ENCODE peak calls at places on chromosomes 6 and 20, in five cellular contexts. A, P, U, V and N are unnamed samples.

GRCh38 chr6:130708338-130708737 is 118.9 kb upstream of the SMLR1 start:
- DNase-seq in A (no peak), V (no peak), U (no peak), P (peak; percentile 80), N (no peak)

GRCh38 chr20:19934792-19935491 is 82.2 kb upstream of the NAA20 start:
- DNase-seq in P (no peak), U (no peak), V (no peak), A (no peak), N (no peak)

GRCh38 chr6:25229671-25230321 is 49.4 kb upstream of the CARMIL1 start:
- DNase-seq in U (peak; percentile 70), A (peak; percentile 73), V (peak; percentile 73), P (peak; percentile 87), N (peak; percentile 73)

GRCh38 chr6:148501178-148501590 is 158.5 kb downstream of the SASH1 start:
- DNase-seq in U (peak; percentile 92), V (peak; percentile 99), P (peak; percentile 97), A (peak; percentile 100), N (peak; percentile 97)

GRCh38 chr6:144334150-144334708 is 49.1 kb downstream of the UTRN start:
- DNase-seq in P (no peak), V (no peak), U (no peak), A (no peak), N (no peak)

GRCh38 chr6:170185175-170185970 is 105.5 kb downstream of the DLL1 start:
- DNase-seq in P (no peak), V (no peak), U (no peak), A (no peak), N (no peak)

GRCh38 chr6:89605861-89606260 is 32.7 kb downstream of the LYRM2 start:
- DNase-seq in U (no peak), A (no peak), P (no peak), V (no peak), N (no peak)

GRCh38 chr6:5081955-5082354 is 3.2 kb upstream of the PPP1R3G start:
- DNase-seq in V (peak; percentile 52), A (peak; percentile 38), P (no peak), U (no peak), N (no peak)

GRCh38 chr6:26554669-26555504 is 16.7 kb downstream of the HMGN4 start:
- DNase-seq in V (peak; percentile 69), P (peak; percentile 64), A (peak; percentile 73), U (peak; percentile 67), N (peak; percentile 90)

GRCh38 chr6:17867880-17868279 is 119.6 kb downstream of the KIF13A start:
- DNase-seq in A (peak; percentile 74), U (peak; percentile 73), V (peak; percentile 76), P (peak; percentile 83), N (peak; percentile 69)

GRCh38 chr6:16712250-16712930 is 48.9 kb downstream of the ATXN1 start:
- DNase-seq in A (peak; percentile 25), P (peak; percentile 45), V (no peak), U (no peak), N (no peak)

GRCh38 chr20:62177307-62177706 is 5.5 kb upstream of the MTG2 start:
- DNase-seq in U (no peak), A (no peak), P (no peak), V (no peak), N (no peak)

GRCh38 chr20:7841967-7842301 is 98.3 kb downstream of the HAO1 start:
- DNase-seq in A (peak; percentile 94), V (peak; percentile 92), P (peak; percentile 76), U (peak; percentile 85), N (peak; percentile 96)

GRCh38 chr6:158519354-158519753 is 40.5 kb upstream of the TMEM181 start:
- DNase-seq in A (no peak), P (no peak), V (no peak), U (no peak), N (no peak)

GRCh38 chr6:108581932-108582500 is 21.3 kb downstream of the FOXO3 start:
- DNase-seq in V (peak; percentile 52), U (no peak), A (peak; percentile 49), P (peak; percentile 71), N (peak; percentile 62)

GRCh38 chr20:6750438-6750837 is 17.0 kb upstream of the BMP2 start:
- DNase-seq in A (no peak), U (no peak), V (no peak), P (no peak), N (no peak)

GRCh38 chr6:142223938-142224337 is 76.9 kb downstream of the VTA1 start:
- DNase-seq in U (no peak), P (no peak), V (no peak), A (no peak), N (no peak)

DNA sequence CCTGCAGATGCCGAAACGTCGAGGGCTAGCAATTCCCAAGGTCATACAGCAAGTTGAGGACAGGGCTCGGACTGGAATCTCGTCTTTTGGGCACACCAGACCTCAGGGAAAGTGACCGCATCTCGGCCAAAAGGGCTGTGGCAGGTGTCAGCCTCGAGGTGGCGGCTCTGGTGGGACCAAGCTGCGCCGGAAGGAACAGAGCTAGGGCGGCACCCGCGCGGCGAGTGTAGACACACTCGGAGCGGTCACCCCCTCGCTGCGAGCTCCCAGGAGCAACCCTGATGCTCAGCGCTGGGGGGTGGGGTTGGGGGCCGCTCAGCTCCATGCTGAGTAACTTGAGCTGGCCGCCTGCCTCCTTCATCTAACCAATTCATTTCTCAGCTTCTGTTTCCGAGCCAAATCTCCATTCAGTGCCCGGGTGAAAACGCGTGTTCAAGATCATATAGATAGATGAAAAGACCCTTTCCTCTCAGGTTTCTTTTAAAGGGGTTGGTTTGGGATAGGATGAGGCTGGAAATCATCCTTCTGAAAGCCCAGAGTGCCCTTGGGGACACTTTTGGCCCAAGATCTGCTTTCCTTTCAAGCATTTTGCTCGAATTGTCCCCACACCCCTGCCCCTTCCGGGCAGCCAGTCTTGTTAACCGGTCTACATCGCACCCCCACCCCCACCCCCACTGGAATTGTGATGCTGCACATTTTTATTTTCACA is 2.3 kb upstream of the TUBB2B start:
- DNase-seq in P (no peak), V (peak; percentile 16), A (no peak), U (no peak), N (no peak)
- H3K4me3 ChIP-seq in P (no peak overlapping the region), V (no peak overlapping the region), A (no peak overlapping the region), U (no peak overlapping the region), N (no peak overlapping the region)

GRCh38 chr6:31179042-31179386 is 8.5 kb upstream of the POU5F1 start:
- DNase-seq in A (no peak), V (no peak), U (no peak), P (no peak), N (no peak)
- H3K4me3 ChIP-seq in A (no peak overlapping the region), V (no peak overlapping the region), U (no peak overlapping the region), P (no peak overlapping the region), N (no peak overlapping the region)

GRCh38 chr20:44966030-44966961 is at the start of gene STK4:
- DNase-seq in V (peak; percentile 97), U (peak; percentile 88), A (peak; percentile 83), P (peak; percentile 92), N (peak; percentile 93)

GRCh38 chr20:44970243-44970757 is 4.0 kb downstream of the STK4 start:
- DNase-seq in A (no peak), V (no peak), U (peak; percentile 9), P (no peak), N (no peak)

GRCh38 chr20:44967207-44967807 is 995 bp downstream of the STK4 start:
- DNase-seq in V (peak; percentile 51), A (peak; percentile 35), U (no peak), P (peak; percentile 24), N (no peak)

GRCh38 chr20:44973053-44973452 is 6.7 kb downstream of the STK4 start:
- DNase-seq in V (peak; percentile 44), P (peak; percentile 92), A (no peak), U (no peak), N (peak; percentile 60)

DNA sequence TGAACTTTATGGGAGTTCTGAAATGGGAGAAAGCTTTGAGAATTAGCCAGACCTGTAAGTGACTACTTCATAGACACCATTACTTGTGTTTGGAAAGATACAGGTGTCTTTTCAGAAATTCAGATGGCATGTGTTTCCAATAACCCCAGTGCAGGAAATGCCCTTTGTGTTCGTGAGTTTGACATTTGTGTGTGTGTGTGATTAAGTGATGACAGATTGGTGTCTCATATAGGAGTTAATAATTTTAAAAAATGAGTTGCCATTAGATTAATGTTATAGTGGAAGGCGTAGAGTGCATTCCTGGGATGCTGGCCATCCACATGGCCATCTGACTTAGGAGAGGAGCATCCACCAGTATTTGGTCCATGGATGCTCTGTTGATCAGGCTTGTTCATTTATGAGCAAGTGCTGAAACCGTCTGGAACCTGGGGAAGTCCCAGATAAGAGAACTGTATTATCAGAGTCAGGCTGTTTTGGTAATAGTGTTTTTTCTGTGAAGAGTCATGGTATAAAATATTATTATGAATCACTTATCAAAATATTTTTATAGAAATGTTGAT is 3.1 kb downstream of the STK4 start:
- DNase-seq in U (no peak), P (no peak), V (no peak), A (peak; percentile 11), N (no peak)
- H3K4me3 ChIP-seq in U (no peak overlapping the region), P (no peak overlapping the region), V (no peak overlapping the region), A (no peak overlapping the region), N (no peak overlapping the region)

DNA sequence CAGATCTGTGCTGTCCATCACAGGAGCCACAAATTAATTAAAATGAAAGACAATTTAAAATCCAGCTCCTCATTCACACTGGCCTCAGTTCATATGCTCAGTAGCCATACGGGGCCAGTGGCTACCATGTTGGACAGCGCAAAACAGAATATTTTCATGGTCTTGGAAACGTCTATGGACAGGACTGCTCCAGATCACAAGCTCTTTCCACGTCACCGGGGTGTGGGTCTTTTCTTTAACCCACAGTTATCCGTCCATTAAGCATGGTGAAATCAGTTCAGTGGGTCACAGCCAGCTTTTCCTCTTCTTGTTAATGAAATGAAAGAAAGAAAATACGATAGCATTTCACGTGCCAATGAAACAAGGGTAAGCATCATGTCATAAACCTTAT is 24.1 kb downstream of the GFOD1 start:
- DNase-seq in V (no peak), U (peak; percentile 59), A (no peak), P (peak; percentile 47), N (no peak)
- H3K4me3 ChIP-seq in V (no peak overlapping the region), U (no peak overlapping the region), A (no peak overlapping the region), P (no peak overlapping the region), N (no peak overlapping the region)

GRCh38 chr20:3119044-3119443 is 34.5 kb upstream of the AVP start:
- DNase-seq in V (peak; percentile 18), P (no peak), U (no peak), A (no peak), N (no peak)
- H3K4me3 ChIP-seq in V (no peak overlapping the region), P (no peak overlapping the region), U (no peak overlapping the region), A (no peak overlapping the region), N (no peak overlapping the region)

DNA sequence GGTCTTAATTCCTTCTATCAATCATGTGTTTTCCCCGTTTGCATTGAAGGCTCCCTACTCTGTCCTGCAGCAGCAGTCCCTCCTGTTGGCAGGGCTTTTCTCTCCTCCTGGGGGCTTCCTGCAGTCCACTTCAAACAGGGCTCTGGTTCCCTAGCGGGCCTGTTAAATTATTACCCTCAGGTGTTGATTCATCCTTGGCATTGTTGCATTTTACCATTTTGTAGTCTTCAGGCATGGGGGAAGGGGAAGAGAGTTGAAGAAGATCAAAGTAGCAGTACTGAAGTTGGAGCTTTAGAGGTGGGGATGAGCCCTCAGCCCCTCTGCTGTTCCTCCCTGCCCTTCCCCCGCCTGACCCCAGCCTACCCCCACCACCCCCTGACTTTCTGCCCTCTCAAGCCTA is 169.5 kb downstream of the EYA4 start:
- DNase-seq in A (no peak), V (no peak), U (no peak), P (no peak), N (no peak)
- H3K4me3 ChIP-seq in A (no peak overlapping the region), V (no peak overlapping the region), U (no peak overlapping the region), P (no peak overlapping the region), N (no peak overlapping the region)

GRCh38 chr20:11777387-11777786 is 140.3 kb upstream of the BTBD3 start:
- DNase-seq in V (no peak), A (no peak), P (no peak), U (no peak), N (no peak)
- H3K4me3 ChIP-seq in V (peak overlapping the region; percentile 42), A (no peak overlapping the region), P (no peak overlapping the region), U (no peak overlapping the region), N (no peak overlapping the region)